ENCODE peak calls at places on chromosomes 12 and 14, in nine cellular contexts. One of them, this sample, is unnamed.

GRCh38 chr14:71739273-71739990 is 192.8 kb upstream of the RGS6 start:
- DNase-seq in endothelial cell: peak; percentile 35
- DNase-seq in foreskin fibroblast: peak; percentile 38
- DNase-seq in WTC11: no peak
- DNase-seq in HCT116: peak; percentile 54
- DNase-seq in CD8-positive, alpha-beta T cell: no peak
- DNase-seq in H9: peak; percentile 47
- DNase-seq in RWPE1: peak; percentile 49
- DNase-seq in IMR-90: peak; percentile 43
- DNase-seq in this sample: no peak

GRCh38 chr12:30813741-30814687 is 59.3 kb upstream of the CAPRIN2 start:
- DNase-seq in endothelial cell: no peak
- DNase-seq in foreskin fibroblast: peak; percentile 38
- DNase-seq in WTC11: no peak
- DNase-seq in HCT116: no peak
- DNase-seq in CD8-positive, alpha-beta T cell: no peak
- DNase-seq in H9: peak; percentile 4
- DNase-seq in RWPE1: no peak
- DNase-seq in IMR-90: peak; percentile 50
- DNase-seq in this sample: no peak

GRCh38 chr14:90536092-90536491 is 139.3 kb downstream of the CALM1 start:
- DNase-seq in endothelial cell: no peak
- DNase-seq in foreskin fibroblast: no peak
- DNase-seq in WTC11: no peak
- DNase-seq in HCT116: no peak
- DNase-seq in CD8-positive, alpha-beta T cell: no peak
- DNase-seq in H9: no peak
- DNase-seq in RWPE1: no peak
- DNase-seq in IMR-90: no peak
- DNase-seq in this sample: no peak

GRCh38 chr12:94220804-94221203 is 72.4 kb downstream of the PLXNC1 start:
- DNase-seq in endothelial cell: no peak
- DNase-seq in foreskin fibroblast: no peak
- DNase-seq in WTC11: no peak
- DNase-seq in HCT116: no peak
- DNase-seq in CD8-positive, alpha-beta T cell: no peak
- DNase-seq in H9: no peak
- DNase-seq in RWPE1: no peak
- DNase-seq in IMR-90: no peak
- DNase-seq in this sample: peak; percentile 65

GRCh38 chr12:100845095-100845494 is 50.5 kb downstream of the ANO4 start:
- DNase-seq in endothelial cell: no peak
- DNase-seq in foreskin fibroblast: peak; percentile 4
- DNase-seq in WTC11: no peak
- DNase-seq in HCT116: peak; percentile 8
- DNase-seq in CD8-positive, alpha-beta T cell: no peak
- DNase-seq in H9: no peak
- DNase-seq in RWPE1: peak; percentile 59
- DNase-seq in IMR-90: no peak
- DNase-seq in this sample: peak; percentile 9

GRCh38 chr14:23577710-23578392 is 739 bp downstream of the JPH4 start:
- DNase-seq in endothelial cell: no peak
- DNase-seq in foreskin fibroblast: no peak
- DNase-seq in WTC11: peak; percentile 69
- DNase-seq in HCT116: no peak
- DNase-seq in CD8-positive, alpha-beta T cell: no peak
- DNase-seq in H9: peak; percentile 66
- DNase-seq in RWPE1: no peak
- DNase-seq in IMR-90: no peak
- DNase-seq in this sample: no peak

GRCh38 chr12:111578971-111579340 is 20.2 kb downstream of the ATXN2 start:
- DNase-seq in endothelial cell: no peak
- DNase-seq in foreskin fibroblast: no peak
- DNase-seq in WTC11: no peak
- DNase-seq in HCT116: no peak
- DNase-seq in CD8-positive, alpha-beta T cell: no peak
- DNase-seq in H9: no peak
- DNase-seq in RWPE1: no peak
- DNase-seq in IMR-90: no peak
- DNase-seq in this sample: no peak

GRCh38 chr12:4214912-4215861 is 58.4 kb upstream of the CCND2 start:
- DNase-seq in endothelial cell: no peak
- DNase-seq in foreskin fibroblast: no peak
- DNase-seq in WTC11: no peak
- DNase-seq in HCT116: no peak
- DNase-seq in CD8-positive, alpha-beta T cell: peak; percentile 34
- DNase-seq in H9: peak; percentile 20
- DNase-seq in RWPE1: no peak
- DNase-seq in IMR-90: no peak
- DNase-seq in this sample: no peak

GRCh38 chr12:116959198-116959460 is 48.4 kb downstream of the FBXW8 start:
- DNase-seq in endothelial cell: no peak
- DNase-seq in foreskin fibroblast: no peak
- DNase-seq in WTC11: no peak
- DNase-seq in HCT116: no peak
- DNase-seq in CD8-positive, alpha-beta T cell: no peak
- DNase-seq in H9: no peak
- DNase-seq in RWPE1: no peak
- DNase-seq in IMR-90: peak; percentile 47
- DNase-seq in this sample: no peak

GRCh38 chr14:26528415-26529182 is 69.2 kb downstream of the NOVA1 start:
- DNase-seq in endothelial cell: no peak
- DNase-seq in foreskin fibroblast: peak; percentile 63
- DNase-seq in WTC11: no peak
- DNase-seq in HCT116: no peak
- DNase-seq in CD8-positive, alpha-beta T cell: no peak
- DNase-seq in H9: no peak
- DNase-seq in RWPE1: no peak
- DNase-seq in IMR-90: peak; percentile 15
- DNase-seq in this sample: no peak

GRCh38 chr12:81800298-81801148 is 41.4 kb upstream of the PPFIA2 start:
- DNase-seq in endothelial cell: no peak
- DNase-seq in foreskin fibroblast: no peak
- DNase-seq in WTC11: no peak
- DNase-seq in HCT116: no peak
- DNase-seq in CD8-positive, alpha-beta T cell: no peak
- DNase-seq in H9: peak; percentile 47
- DNase-seq in RWPE1: no peak
- DNase-seq in IMR-90: no peak
- DNase-seq in this sample: no peak

GRCh38 chr12:65602579-65603295 is 221.5 kb upstream of the HMGA2 start:
- DNase-seq in endothelial cell: peak; percentile 72
- DNase-seq in foreskin fibroblast: peak; percentile 99
- DNase-seq in WTC11: peak; percentile 77
- DNase-seq in HCT116: peak; percentile 94
- DNase-seq in CD8-positive, alpha-beta T cell: no peak
- DNase-seq in H9: peak; percentile 79
- DNase-seq in RWPE1: peak; percentile 96
- DNase-seq in IMR-90: peak; percentile 97
- DNase-seq in this sample: peak; percentile 18
- TF ChIP-seq CTCF in endothelial cell: peak; percentile 73
- TF ChIP-seq CTCF in foreskin fibroblast: peak; percentile 81
- TF ChIP-seq CTCF in WTC11: peak; percentile 60
- TF ChIP-seq CTCF in HCT116: peak; percentile 85
- TF ChIP-seq CTCF in CD8-positive, alpha-beta T cell: no peak
- TF ChIP-seq CTCF in H9: peak; percentile 81
- TF ChIP-seq CTCF in RWPE1: peak; percentile 73
- TF ChIP-seq CTCF in IMR-90: peak; percentile 89
- TF ChIP-seq CTCF in this sample: peak; percentile 72

GRCh38 chr14:34069854-34070582 is 119.1 kb upstream of the EGLN3 start:
- DNase-seq in endothelial cell: no peak
- DNase-seq in foreskin fibroblast: no peak
- DNase-seq in WTC11: no peak
- DNase-seq in HCT116: no peak
- DNase-seq in CD8-positive, alpha-beta T cell: no peak
- DNase-seq in H9: no peak
- DNase-seq in RWPE1: no peak
- DNase-seq in IMR-90: no peak
- DNase-seq in this sample: no peak
- TF ChIP-seq CTCF in endothelial cell: no peak
- TF ChIP-seq CTCF in foreskin fibroblast: no peak
- TF ChIP-seq CTCF in WTC11: no peak
- TF ChIP-seq CTCF in HCT116: no peak
- TF ChIP-seq CTCF in CD8-positive, alpha-beta T cell: no peak
- TF ChIP-seq CTCF in H9: no peak
- TF ChIP-seq CTCF in RWPE1: no peak
- TF ChIP-seq CTCF in IMR-90: no peak
- TF ChIP-seq CTCF in this sample: no peak

GRCh38 chr12:62260733-62261683 is 804 bp downstream of the USP15 start:
- DNase-seq in endothelial cell: peak; percentile 52
- DNase-seq in foreskin fibroblast: peak; percentile 48
- DNase-seq in WTC11: no peak
- DNase-seq in HCT116: peak; percentile 23
- DNase-seq in CD8-positive, alpha-beta T cell: peak; percentile 63
- DNase-seq in H9: no peak
- DNase-seq in RWPE1: peak; percentile 30
- DNase-seq in IMR-90: peak; percentile 41
- DNase-seq in this sample: peak; percentile 88

GRCh38 chr12:62261876-62262275 is 1.7 kb downstream of the USP15 start:
- DNase-seq in endothelial cell: no peak
- DNase-seq in foreskin fibroblast: no peak
- DNase-seq in WTC11: no peak
- DNase-seq in HCT116: no peak
- DNase-seq in CD8-positive, alpha-beta T cell: no peak
- DNase-seq in H9: no peak
- DNase-seq in RWPE1: no peak
- DNase-seq in IMR-90: no peak
- DNase-seq in this sample: no peak

GRCh38 chr12:62259311-62259992 is 752 bp upstream of the USP15 start:
- DNase-seq in endothelial cell: no peak
- DNase-seq in foreskin fibroblast: no peak
- DNase-seq in WTC11: no peak
- DNase-seq in HCT116: no peak
- DNase-seq in CD8-positive, alpha-beta T cell: peak; percentile 35
- DNase-seq in H9: no peak
- DNase-seq in RWPE1: no peak
- DNase-seq in IMR-90: no peak
- DNase-seq in this sample: peak; percentile 39

GRCh38 chr12:62258231-62258630 is 2.0 kb upstream of the USP15 start:
- DNase-seq in endothelial cell: no peak
- DNase-seq in foreskin fibroblast: no peak
- DNase-seq in WTC11: no peak
- DNase-seq in HCT116: no peak
- DNase-seq in CD8-positive, alpha-beta T cell: no peak
- DNase-seq in H9: no peak
- DNase-seq in RWPE1: no peak
- DNase-seq in IMR-90: no peak
- DNase-seq in this sample: no peak

GRCh38 chr12:62259993-62260732 is at the start of gene USP15:
- DNase-seq in endothelial cell: peak; percentile 99
- DNase-seq in foreskin fibroblast: peak; percentile 99
- DNase-seq in WTC11: peak; percentile 98
- DNase-seq in HCT116: peak; percentile 94
- DNase-seq in CD8-positive, alpha-beta T cell: peak; percentile 96
- DNase-seq in H9: peak; percentile 98
- DNase-seq in RWPE1: peak; percentile 92
- DNase-seq in IMR-90: peak; percentile 97
- DNase-seq in this sample: peak; percentile 98
- TF ChIP-seq CTCF in endothelial cell: peak; percentile 67
- TF ChIP-seq CTCF in foreskin fibroblast: peak; percentile 66
- TF ChIP-seq CTCF in WTC11: peak; percentile 58
- TF ChIP-seq CTCF in HCT116: peak; percentile 77
- TF ChIP-seq CTCF in CD8-positive, alpha-beta T cell: peak; percentile 16
- TF ChIP-seq CTCF in H9: peak; percentile 93
- TF ChIP-seq CTCF in RWPE1: peak; percentile 86
- TF ChIP-seq CTCF in IMR-90: peak; percentile 90
- TF ChIP-seq CTCF in this sample: peak; percentile 65

DNA sequence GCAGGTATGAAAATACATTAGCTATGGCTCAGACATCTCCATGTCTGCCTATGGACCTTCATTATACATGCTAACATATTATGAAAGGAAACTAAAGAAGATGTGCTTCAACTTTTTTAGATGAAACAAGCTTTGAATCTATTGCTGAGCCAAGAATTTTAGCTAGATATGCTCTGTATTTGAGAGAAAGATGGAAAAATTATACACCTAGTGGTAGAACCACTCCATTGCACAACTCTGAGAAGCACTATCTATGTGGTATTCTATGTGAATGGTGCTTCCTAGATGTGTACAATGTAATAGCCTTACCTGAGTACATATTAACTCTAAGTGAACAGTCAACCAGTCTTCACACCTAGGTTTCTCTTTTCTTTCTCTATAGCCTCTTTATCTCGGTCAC is 17.3 kb downstream of the EPYC start:
- DNase-seq in endothelial cell: no peak
- DNase-seq in foreskin fibroblast: no peak
- DNase-seq in WTC11: no peak
- DNase-seq in HCT116: no peak
- DNase-seq in CD8-positive, alpha-beta T cell: no peak
- DNase-seq in H9: no peak
- DNase-seq in RWPE1: no peak
- DNase-seq in IMR-90: no peak
- DNase-seq in this sample: no peak
- TF ChIP-seq CTCF in endothelial cell: peak; percentile 48
- TF ChIP-seq CTCF in foreskin fibroblast: no peak
- TF ChIP-seq CTCF in WTC11: no peak
- TF ChIP-seq CTCF in HCT116: peak; percentile 34
- TF ChIP-seq CTCF in CD8-positive, alpha-beta T cell: no peak
- TF ChIP-seq CTCF in H9: peak; percentile 52
- TF ChIP-seq CTCF in RWPE1: no peak
- TF ChIP-seq CTCF in IMR-90: no peak
- TF ChIP-seq CTCF in this sample: peak; percentile 64

This sample was measured in OCI-LY7.